ENCODE peak calls at places on chromosomes 13 and 19, in five cellular contexts. F is astrocyte of the spinal cord; G is activated gamma-delta T cell treated with Interleukin-2 at 50 U/mL for 16 hours; P is aorta; C is activated CD4-positive, alpha-beta T cell treated with anti-CD3 and anti-CD28 coated beads, Interleukin-2, amount 50 U/mL, for 1 hour. W is an unnamed sample.

GRCh38 chr13:42110410-42111155 is 62.1 kb downstream of the DGKH start:
- DNase-seq in F (peak; percentile 84), G (peak; percentile 43), P (no peak), C (peak; percentile 4), W (no peak)

GRCh38 chr19:18995804-18996241 is 37.5 kb downstream of the SUGP2 start:
- DNase-seq in F (peak; percentile 83), G (no peak), P (peak; percentile 66), C (no peak), W (no peak)

GRCh38 chr19:43464089-43464775 is 1.2 kb downstream of the LYPD3 start:
- DNase-seq in F (no peak), G (no peak), P (peak; percentile 89), C (no peak), W (peak; percentile 84)

GRCh38 chr13:104143760-104144406 is 1077.7 kb upstream of the SLC10A2 start:
- DNase-seq in F (peak; percentile 44), G (no peak), P (no peak), C (no peak), W (no peak)

GRCh38 chr19:48819366-48819816 is 8.6 kb upstream of the BCAT2 start:
- DNase-seq in F (peak; percentile 69), G (no peak), P (peak; percentile 90), C (no peak), W (no peak)

GRCh38 chr13:38463047-38463446 is 113.4 kb downstream of the UFM1 start:
- DNase-seq in F (no peak), G (no peak), P (no peak), C (no peak), W (no peak)

GRCh38 chr19:44748426-44749254 is at the start of gene BCL3:
- DNase-seq in F (no peak), G (peak; percentile 66), P (peak; percentile 87), C (peak; percentile 74), W (peak; percentile 94)

GRCh38 chr19:17555480-17555928 is at the start of gene COLGALT1:
- DNase-seq in F (peak; percentile 98), G (peak; percentile 98), P (peak; percentile 99), C (peak; percentile 98), W (peak; percentile 99)

GRCh38 chr19:12623361-12624031 is 12.8 kb downstream of the ZNF791 start:
- DNase-seq in F (no peak), G (no peak), P (no peak), C (no peak), W (no peak)

GRCh38 chr13:109759609-109760008 is 26.8 kb downstream of the IRS2 start:
- DNase-seq in F (no peak), G (no peak), P (no peak), C (no peak), W (no peak)

GRCh38 chr19:6064016-6064702 is 46.1 kb downstream of the RFX2 start:
- DNase-seq in F (no peak), G (no peak), P (no peak), C (no peak), W (no peak)

GRCh38 chr19:12939292-12939606 is 840 bp downstream of the CALR start:
- DNase-seq in F (no peak), G (no peak), P (no peak), C (no peak), W (no peak)

GRCh38 chr13:90135558-90135957 is 1211.9 kb upstream of the MIR17HG start:
- DNase-seq in F (no peak), G (no peak), P (no peak), C (no peak), W (no peak)

GRCh38 chr19:45125975-45126493 is 33.1 kb downstream of the PPP1R37 start:
- DNase-seq in F (peak; percentile 37), G (peak; percentile 65), P (peak; percentile 63), C (peak; percentile 67), W (no peak)

GRCh38 chr19:48477696-48478338 is 8.6 kb downstream of the CYTH2 start:
- DNase-seq in F (no peak), G (no peak), P (no peak), C (no peak), W (no peak)

GRCh38 chr19:51544038-51544437 is 12.6 kb upstream of the SIGLEC6 start:
- DNase-seq in F (no peak), G (no peak), P (no peak), C (no peak), W (no peak)

GRCh38 chr19:18432275-18433038 is 5.5 kb downstream of the ISYNA1 start:
- DNase-seq in F (no peak), G (no peak), P (no peak), C (no peak), W (no peak)

GRCh38 chr13:20405691-20406090 is 120.0 kb downstream of the CRYL1 start:
- DNase-seq in F (no peak), G (no peak), P (no peak), C (no peak), W (no peak)

GRCh38 chr19:14563989-14564650 is 7.7 kb downstream of the NDUFB7 start:
- DNase-seq in F (peak; percentile 9), G (no peak), P (peak; percentile 55), C (peak; percentile 42), W (no peak)

GRCh38 chr19:54434862-54435174 is 14.2 kb upstream of the LENG8 start:
- DNase-seq in F (no peak), G (no peak), P (no peak), C (no peak), W (no peak)

GRCh38 chr13:111549464-111549863 is 229.0 kb downstream of the TEX29 start:
- DNase-seq in F (no peak), G (no peak), P (no peak), C (no peak), W (peak; percentile 27)

GRCh38 chr19:55451522-55452380 is 8.7 kb upstream of the SHISA7 start:
- DNase-seq in F (no peak), G (no peak), P (no peak), C (peak; percentile 38), W (no peak)

GRCh38 chr13:48828962-48829405 is 146.7 kb upstream of the FNDC3A start:
- DNase-seq in F (no peak), G (no peak), P (no peak), C (no peak), W (no peak)

GRCh38 chr13:32135655-32136054 is 104.1 kb downstream of the FRY start:
- DNase-seq in F (peak; percentile 67), G (no peak), P (no peak), C (no peak), W (no peak)

GRCh38 chr13:38943231-38943630 is 47.4 kb downstream of the STOML3 start:
- DNase-seq in F (no peak), G (no peak), P (no peak), C (no peak), W (no peak)

GRCh38 chr19:8445488-8446001 is 770 bp downstream of the HNRNPM start:
- DNase-seq in F (no peak), G (peak; percentile 31), P (peak; percentile 74), C (peak; percentile 19), W (peak; percentile 81)

GRCh38 chr13:30577381-30577780 is 40.3 kb upstream of the USPL1 start:
- DNase-seq in F (peak; percentile 93), G (peak; percentile 44), P (no peak), C (peak; percentile 15), W (no peak)

GRCh38 chr19:40433391-40434216 is 7.8 kb upstream of the SERTAD1 start:
- DNase-seq in F (peak; percentile 92), G (peak; percentile 50), P (peak; percentile 95), C (peak; percentile 30), W (peak; percentile 93)

GRCh38 chr13:19810996-19811881 is 28.5 kb upstream of the PSPC1 start:
- DNase-seq in F (no peak), G (no peak), P (no peak), C (no peak), W (no peak)

GRCh38 chr19:15234525-15235130 is 2.4 kb upstream of the EPHX3 start:
- DNase-seq in F (no peak), G (no peak), P (no peak), C (no peak), W (no peak)

GRCh38 chr13:37984357-37984756 is 114.8 kb upstream of the TRPC4 start:
- DNase-seq in F (no peak), G (no peak), P (no peak), C (no peak), W (no peak)

GRCh38 chr19:55508120-55508519 is 19.9 kb downstream of the SSC5D start:
- DNase-seq in F (no peak), G (no peak), P (no peak), C (no peak), W (no peak)

W was measured in cardiac septum.